ENCODE peak calls at places on chromosomes 16 and 17, in seven cellular contexts. One of them, this sample, is unnamed. For H3K27me3 and H3K4me1, the result is how much of the 10 kb centered on the place peaks cover.

GRCh38 chr16:67563708-67564468 is 1.6 kb downstream of the CTCF start:
- DNase-seq in IMR-90: peak
- DNase-seq in left ventricle myocardium inferior: no peak
- DNase-seq in heart right ventricle: no peak
- DNase-seq in cardiac muscle cell: peak
- DNase-seq in GM23338: peak
- DNase-seq in body of pancreas: peak
- DNase-seq in this sample: no peak

GRCh38 chr17:67027031-67027628 is 17.2 kb upstream of the CACNG1 start:
- DNase-seq in IMR-90: peak
- DNase-seq in left ventricle myocardium inferior: peak
- DNase-seq in heart right ventricle: peak
- DNase-seq in cardiac muscle cell: no peak
- DNase-seq in GM23338: no peak
- DNase-seq in body of pancreas: no peak
- DNase-seq in this sample: no peak

GRCh38 chr16:48611329-48612137 is 1.6 kb upstream of the N4BP1 start:
- DNase-seq in IMR-90: no peak
- DNase-seq in left ventricle myocardium inferior: no peak
- DNase-seq in heart right ventricle: no peak
- DNase-seq in cardiac muscle cell: no peak
- DNase-seq in GM23338: peak
- DNase-seq in body of pancreas: no peak
- DNase-seq in this sample: peak

GRCh38 chr17:50022463-50023130 is 27.6 kb upstream of the DLX3 start:
- DNase-seq in IMR-90: peak
- DNase-seq in left ventricle myocardium inferior: no peak
- DNase-seq in heart right ventricle: no peak
- DNase-seq in cardiac muscle cell: no peak
- DNase-seq in GM23338: no peak
- DNase-seq in body of pancreas: no peak
- DNase-seq in this sample: no peak

GRCh38 chr16:52861614-52862022 is 191.1 kb downstream of the CHD9NB start:
- DNase-seq in IMR-90: no peak
- DNase-seq in left ventricle myocardium inferior: no peak
- DNase-seq in heart right ventricle: no peak
- DNase-seq in cardiac muscle cell: peak
- DNase-seq in GM23338: peak
- DNase-seq in body of pancreas: peak
- DNase-seq in this sample: no peak

GRCh38 chr16:89155184-89155679 is 16.3 kb upstream of the CDH15 start:
- DNase-seq in IMR-90: peak
- DNase-seq in left ventricle myocardium inferior: peak
- DNase-seq in heart right ventricle: peak
- DNase-seq in cardiac muscle cell: peak
- DNase-seq in GM23338: no peak
- DNase-seq in body of pancreas: peak
- DNase-seq in this sample: no peak

GRCh38 chr16:867421-868385 is 67.2 kb upstream of the GNG13 start:
- DNase-seq in IMR-90: no peak
- DNase-seq in left ventricle myocardium inferior: peak
- DNase-seq in heart right ventricle: no peak
- DNase-seq in cardiac muscle cell: no peak
- DNase-seq in GM23338: no peak
- DNase-seq in body of pancreas: no peak
- DNase-seq in this sample: peak

GRCh38 chr17:66021757-66022156 is 170.2 kb downstream of the CEP112 start:
- DNase-seq in IMR-90: no peak
- DNase-seq in left ventricle myocardium inferior: no peak
- DNase-seq in heart right ventricle: no peak
- DNase-seq in cardiac muscle cell: no peak
- DNase-seq in GM23338: peak
- DNase-seq in body of pancreas: no peak
- DNase-seq in this sample: no peak

GRCh38 chr16:6081320-6081976 is 983.9 kb upstream of the EEF2KMT start:
- DNase-seq in IMR-90: no peak
- DNase-seq in left ventricle myocardium inferior: no peak
- DNase-seq in heart right ventricle: no peak
- DNase-seq in cardiac muscle cell: peak
- DNase-seq in GM23338: peak
- DNase-seq in body of pancreas: peak
- DNase-seq in this sample: no peak

GRCh38 chr17:74089869-74090464 is 113.5 kb upstream of the RPL38 start:
- DNase-seq in IMR-90: no peak
- DNase-seq in left ventricle myocardium inferior: no peak
- DNase-seq in heart right ventricle: no peak
- DNase-seq in cardiac muscle cell: peak
- DNase-seq in GM23338: peak
- DNase-seq in body of pancreas: peak
- DNase-seq in this sample: peak

GRCh38 chr17:65389426-65389825 is 172.0 kb downstream of the AXIN2 start:
- DNase-seq in IMR-90: peak
- DNase-seq in left ventricle myocardium inferior: no peak
- DNase-seq in heart right ventricle: no peak
- DNase-seq in cardiac muscle cell: no peak
- DNase-seq in GM23338: no peak
- DNase-seq in body of pancreas: no peak
- DNase-seq in this sample: no peak

GRCh38 chr17:75785770-75786538 is 1.3 kb downstream of the UNK start:
- DNase-seq in IMR-90: peak
- DNase-seq in left ventricle myocardium inferior: no peak
- DNase-seq in heart right ventricle: no peak
- DNase-seq in cardiac muscle cell: no peak
- DNase-seq in GM23338: no peak
- DNase-seq in body of pancreas: no peak
- DNase-seq in this sample: no peak

GRCh38 chr17:7803981-7804380 is 30.0 kb upstream of the KDM6B start:
- DNase-seq in IMR-90: no peak
- DNase-seq in left ventricle myocardium inferior: no peak
- DNase-seq in heart right ventricle: no peak
- DNase-seq in cardiac muscle cell: no peak
- DNase-seq in GM23338: peak
- DNase-seq in body of pancreas: peak
- DNase-seq in this sample: no peak

GRCh38 chr16:48035142-48035541 is 120.7 kb downstream of the ABCC12 start:
- DNase-seq in IMR-90: no peak
- DNase-seq in left ventricle myocardium inferior: no peak
- DNase-seq in heart right ventricle: no peak
- DNase-seq in cardiac muscle cell: no peak
- DNase-seq in GM23338: no peak
- DNase-seq in body of pancreas: no peak
- DNase-seq in this sample: no peak

GRCh38 chr17:60142872-60143499 is 6.8 kb upstream of the CA4 start:
- DNase-seq in IMR-90: peak
- DNase-seq in left ventricle myocardium inferior: peak
- DNase-seq in heart right ventricle: peak
- DNase-seq in cardiac muscle cell: peak
- DNase-seq in GM23338: peak
- DNase-seq in body of pancreas: peak
- DNase-seq in this sample: peak

GRCh38 chr17:73711184-73711583 is 66.9 kb upstream of the SDK2 start:
- DNase-seq in IMR-90: no peak
- DNase-seq in left ventricle myocardium inferior: no peak
- DNase-seq in heart right ventricle: no peak
- DNase-seq in cardiac muscle cell: no peak
- DNase-seq in GM23338: no peak
- DNase-seq in body of pancreas: no peak
- DNase-seq in this sample: no peak

GRCh38 chr16:27703545-27703944 is 153.6 kb downstream of the KATNIP start:
- DNase-seq in IMR-90: peak
- DNase-seq in left ventricle myocardium inferior: no peak
- DNase-seq in heart right ventricle: no peak
- DNase-seq in cardiac muscle cell: no peak
- DNase-seq in GM23338: no peak
- DNase-seq in body of pancreas: no peak
- DNase-seq in this sample: no peak

GRCh38 chr16:598823-599739 is 9.2 kb downstream of the RAB40C start:
- DNase-seq in IMR-90: no peak
- DNase-seq in left ventricle myocardium inferior: no peak
- DNase-seq in heart right ventricle: no peak
- DNase-seq in cardiac muscle cell: no peak
- DNase-seq in GM23338: no peak
- DNase-seq in body of pancreas: no peak
- DNase-seq in this sample: peak

GRCh38 chr16:87086575-87086974 is 230.6 kb downstream of the C16orf95 start:
- DNase-seq in IMR-90: peak
- DNase-seq in left ventricle myocardium inferior: no peak
- DNase-seq in heart right ventricle: no peak
- DNase-seq in cardiac muscle cell: no peak
- DNase-seq in GM23338: no peak
- DNase-seq in body of pancreas: no peak
- DNase-seq in this sample: no peak

GRCh38 chr16:54942353-54942943 is 11.8 kb downstream of the IRX5 start:
- DNase-seq in IMR-90: no peak
- DNase-seq in left ventricle myocardium inferior: no peak
- DNase-seq in heart right ventricle: no peak
- DNase-seq in cardiac muscle cell: no peak
- DNase-seq in GM23338: no peak
- DNase-seq in body of pancreas: no peak
- DNase-seq in this sample: no peak

GRCh38 chr17:10151667-10152496 is 46.5 kb downstream of the GAS7 start:
- DNase-seq in IMR-90: no peak
- DNase-seq in left ventricle myocardium inferior: no peak
- DNase-seq in heart right ventricle: no peak
- DNase-seq in cardiac muscle cell: no peak
- DNase-seq in GM23338: no peak
- DNase-seq in body of pancreas: no peak
- DNase-seq in this sample: peak

GRCh38 chr17:51799981-51800380 is 358.5 kb downstream of the CA10 start:
- DNase-seq in IMR-90: no peak
- DNase-seq in left ventricle myocardium inferior: no peak
- DNase-seq in heart right ventricle: no peak
- DNase-seq in cardiac muscle cell: no peak
- DNase-seq in GM23338: no peak
- DNase-seq in body of pancreas: no peak
- DNase-seq in this sample: no peak

GRCh38 chr16:55372792-55373488 is 48.9 kb downstream of the IRX6 start:
- DNase-seq in IMR-90: no peak
- DNase-seq in left ventricle myocardium inferior: peak
- DNase-seq in heart right ventricle: peak
- DNase-seq in cardiac muscle cell: no peak
- DNase-seq in GM23338: no peak
- DNase-seq in body of pancreas: no peak
- DNase-seq in this sample: no peak

GRCh38 chr17:58325289-58325726 is 3.3 kb downstream of the TSPOAP1 start:
- DNase-seq in IMR-90: no peak
- DNase-seq in left ventricle myocardium inferior: no peak
- DNase-seq in heart right ventricle: no peak
- DNase-seq in cardiac muscle cell: peak
- DNase-seq in GM23338: peak
- DNase-seq in body of pancreas: peak
- DNase-seq in this sample: no peak

GRCh38 chr16:56637814-56638750 is at the start of gene MT1A:
- DNase-seq in IMR-90: peak
- DNase-seq in left ventricle myocardium inferior: peak
- DNase-seq in heart right ventricle: peak
- DNase-seq in cardiac muscle cell: peak
- DNase-seq in GM23338: peak
- DNase-seq in body of pancreas: peak
- DNase-seq in this sample: peak
- H3K27me3 ChIP-seq in IMR-90: half or more
- H3K27me3 ChIP-seq in left ventricle myocardium inferior: half or more
- H3K27me3 ChIP-seq in heart right ventricle: under half
- H3K27me3 ChIP-seq in cardiac muscle cell: half or more
- H3K27me3 ChIP-seq in GM23338: half or more
- H3K27me3 ChIP-seq in body of pancreas: under half
- H3K27me3 ChIP-seq in this sample: under half

DNA sequence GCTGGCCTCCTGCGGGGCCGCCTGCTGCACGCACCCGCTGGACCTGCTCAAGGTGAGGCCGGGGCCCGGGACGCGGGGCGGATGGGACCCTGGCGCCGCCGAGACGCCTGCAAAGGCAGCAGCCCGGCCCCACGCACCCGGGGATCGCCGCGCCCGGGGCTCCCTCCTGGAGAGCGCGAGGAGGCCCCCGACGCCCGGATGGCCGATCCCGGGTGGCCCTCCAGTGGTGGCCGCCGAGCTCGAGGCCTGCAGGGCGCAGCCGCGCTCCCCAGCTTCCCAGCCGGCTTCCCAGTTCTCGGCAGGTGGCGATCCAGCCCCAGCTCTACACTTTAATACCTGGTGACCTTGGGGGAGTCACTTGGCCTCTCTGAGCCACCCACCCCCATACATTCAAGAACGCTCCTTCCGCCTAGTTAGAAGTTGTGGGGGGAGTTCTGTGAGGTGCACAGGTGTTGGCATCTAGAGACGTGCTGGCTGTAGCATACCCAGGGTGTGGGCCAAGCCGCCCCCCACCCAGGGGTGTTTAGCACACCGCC is 452 bp downstream of the SLC25A10 start:
- DNase-seq in IMR-90: no peak
- DNase-seq in left ventricle myocardium inferior: no peak
- DNase-seq in heart right ventricle: peak
- DNase-seq in cardiac muscle cell: peak
- DNase-seq in GM23338: no peak
- DNase-seq in body of pancreas: peak
- DNase-seq in this sample: no peak
- TF ChIP-seq CTCF in IMR-90: peak
- TF ChIP-seq CTCF in left ventricle myocardium inferior: no peak
- TF ChIP-seq CTCF in heart right ventricle: peak
- TF ChIP-seq CTCF in cardiac muscle cell: no peak
- TF ChIP-seq CTCF in GM23338: peak
- TF ChIP-seq CTCF in body of pancreas: no peak
- TF ChIP-seq CTCF in this sample: no peak

DNA sequence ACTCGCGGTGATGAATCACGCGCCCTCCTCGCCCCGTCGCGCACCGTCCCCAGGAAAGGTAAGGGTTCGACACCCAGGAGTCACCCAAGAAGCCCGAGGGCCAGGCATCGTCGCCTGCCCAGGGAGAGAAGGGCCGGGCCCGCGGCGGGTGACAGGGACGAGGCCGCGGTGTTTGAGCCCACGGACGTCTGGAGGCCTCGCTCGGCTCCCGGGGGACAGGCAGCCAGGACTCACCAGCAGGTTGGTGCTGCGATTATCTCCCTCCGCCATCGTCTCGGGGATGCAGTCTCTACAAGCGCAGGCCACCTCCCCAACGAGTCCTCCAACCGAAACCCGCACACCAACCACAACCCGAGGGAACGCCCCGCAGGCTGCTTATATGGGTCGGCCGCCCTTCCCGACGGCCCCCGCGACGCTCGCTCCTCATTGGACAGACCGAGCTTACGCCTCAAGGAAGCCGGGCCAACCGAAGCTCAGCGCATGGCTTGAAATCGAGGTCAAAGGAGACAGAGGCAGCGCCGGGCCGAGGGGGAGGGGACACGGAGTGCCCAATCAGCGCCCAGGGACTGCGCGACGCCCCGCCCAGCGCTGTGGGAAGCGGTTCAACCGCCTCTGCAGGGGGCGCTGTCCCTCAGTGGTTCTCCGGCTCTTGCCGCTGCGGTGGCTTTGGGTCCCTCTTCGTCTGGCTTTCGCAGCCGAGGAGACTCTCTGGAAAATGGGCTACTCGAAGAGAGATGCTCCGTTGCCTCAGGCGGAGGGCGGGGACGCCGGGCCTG is at the start of gene ARL6IP1:
- DNase-seq in IMR-90: peak
- DNase-seq in left ventricle myocardium inferior: peak
- DNase-seq in heart right ventricle: peak
- DNase-seq in cardiac muscle cell: peak
- DNase-seq in GM23338: peak
- DNase-seq in body of pancreas: peak
- DNase-seq in this sample: peak
- H3K4me1 ChIP-seq in IMR-90: under half
- H3K4me1 ChIP-seq in left ventricle myocardium inferior: half or more
- H3K4me1 ChIP-seq in heart right ventricle: under half
- H3K4me1 ChIP-seq in cardiac muscle cell: under half
- H3K4me1 ChIP-seq in GM23338: under half
- H3K4me1 ChIP-seq in body of pancreas: half or more
- H3K4me1 ChIP-seq in this sample: under half

GRCh38 chr16:85347213-85347591 is 234.9 kb upstream of the CIBAR2 start:
- DNase-seq in IMR-90: no peak
- DNase-seq in left ventricle myocardium inferior: no peak
- DNase-seq in heart right ventricle: no peak
- DNase-seq in cardiac muscle cell: peak
- DNase-seq in GM23338: peak
- DNase-seq in body of pancreas: no peak
- DNase-seq in this sample: no peak
- H3K27me3 ChIP-seq in IMR-90: under half
- H3K27me3 ChIP-seq in left ventricle myocardium inferior: under half
- H3K27me3 ChIP-seq in heart right ventricle: under half
- H3K27me3 ChIP-seq in cardiac muscle cell: under half
- H3K27me3 ChIP-seq in GM23338: under half
- H3K27me3 ChIP-seq in body of pancreas: under half
- H3K27me3 ChIP-seq in this sample: under half